ENCODE peak calls at places on chromosomes 4 and X, in five cellular contexts. S, H, Z, X and P are unnamed samples. For H3K27me3, the result is how much of the 10 kb centered on the place peaks cover.

GRCh38 chrX:77451041-77451440 is 3.9 kb downstream of the FGF16 start:
- DNase-seq in X (no peak), Z (peak), H (no peak), S (no peak), P (no peak)

GRCh38 chr4:43411226-43411625 is 518.7 kb downstream of the GRXCR1 start:
- DNase-seq in H (no peak), X (no peak), Z (no peak), S (no peak), P (no peak)

GRCh38 chr4:26081795-26082498 is 167.9 kb downstream of the SMIM20 start:
- DNase-seq in H (peak), X (no peak), S (no peak), Z (no peak), P (no peak)

GRCh38 chr4:26105372-26105771 is 191.4 kb downstream of the SMIM20 start:
- DNase-seq in X (no peak), S (no peak), Z (no peak), H (no peak), P (no peak)

GRCh38 chr4:47650584-47651130 is 165.6 kb downstream of the ATP10D start:
- DNase-seq in H (no peak), Z (peak), X (no peak), S (no peak), P (no peak)

GRCh38 chr4:149031399-149031798 is 589.2 kb upstream of the NR3C2 start:
- DNase-seq in H (peak), S (no peak), X (no peak), Z (no peak), P (no peak)

GRCh38 chr4:24736066-24736465 is 59.3 kb upstream of the SOD3 start:
- DNase-seq in H (no peak), X (no peak), Z (peak), S (no peak), P (no peak)

GRCh38 chrX:106022238-106022637 is 16.3 kb downstream of the SERPINA7 start:
- DNase-seq in X (no peak), H (no peak), Z (no peak), S (no peak), P (no peak)

GRCh38 chr4:16052939-16053338 is 30.9 kb downstream of the PROM1 start:
- DNase-seq in X (no peak), Z (no peak), S (no peak), H (no peak), P (no peak)

GRCh38 chr4:105741548-105741947 is 33.0 kb downstream of the GSTCD start:
- DNase-seq in S (no peak), H (no peak), X (no peak), Z (peak), P (no peak)

GRCh38 chr4:141636771-141637460 is 533 bp downstream of the IL15 start:
- DNase-seq in H (peak), S (peak), Z (no peak), X (peak), P (peak)

GRCh38 chrX:81259008-81259713 is 57.3 kb downstream of the SH3BGRL start:
- DNase-seq in S (no peak), H (no peak), X (no peak), Z (peak), P (no peak)

GRCh38 chrX:81257817-81258216 is 55.9 kb downstream of the SH3BGRL start:
- DNase-seq in H (no peak), S (no peak), Z (no peak), X (no peak), P (no peak)

GRCh38 chrX:81263067-81263466 is 61.2 kb downstream of the SH3BGRL start:
- DNase-seq in Z (no peak), X (no peak), H (no peak), S (no peak), P (no peak)

GRCh38 chrX:81261576-81261975 is 59.7 kb downstream of the SH3BGRL start:
- DNase-seq in H (no peak), S (no peak), Z (peak), X (no peak), P (no peak)

GRCh38 chrX:81259714-81260395 is 58.0 kb downstream of the SH3BGRL start:
- DNase-seq in H (no peak), Z (no peak), X (no peak), S (no peak), P (no peak)
- H3K27ac ChIP-seq in H (peak), Z (peak), X (peak), S (no peak), P (no peak)

GRCh38 chr4:118834070-118834469 is 1.9 kb downstream of the SEC24D start:
- DNase-seq in S (no peak), Z (no peak), H (no peak), X (no peak), P (no peak)
- H3K4me3 ChIP-seq in S (peak), Z (peak), H (peak), X (peak), P (no peak)

GRCh38 chrX:17814557-17814956 is 46.5 kb downstream of the RAI2 start:
- DNase-seq in X (no peak), Z (peak), H (no peak), S (no peak), P (no peak)
- H3K27me3 ChIP-seq in X (under half), Z (under half), H (under half), S (under half), P (under half)

GRCh38 chrX:155953055-155953454 is 44.4 kb upstream of the IL9R start:
- DNase-seq in H (no peak), S (no peak), X (no peak), Z (no peak), P (no peak)
- H3K27ac ChIP-seq in H (no peak), S (no peak), X (no peak), Z (no peak), P (no peak)

GRCh38 chr4:56655209-56655626 is 25.9 kb downstream of the HOPX start:
- DNase-seq in Z (no peak), S (peak), X (peak), H (peak), P (no peak)

GRCh38 chr4:56654238-56654632 is 26.9 kb downstream of the HOPX start:
- DNase-seq in S (no peak), X (peak), Z (no peak), H (no peak), P (no peak)

GRCh38 chr4:56655627-56656345 is 25.3 kb downstream of the HOPX start:
- DNase-seq in H (peak), X (peak), Z (no peak), S (peak), P (no peak)

GRCh38 chr4:56651071-56651384 is 30.1 kb downstream of the HOPX start:
- DNase-seq in Z (no peak), H (no peak), S (no peak), X (no peak), P (no peak)

GRCh38 chr4:56653461-56654237 is 27.4 kb downstream of the HOPX start:
- DNase-seq in S (no peak), Z (no peak), X (no peak), H (no peak), P (no peak)
- H3K4me3 ChIP-seq in S (peak), Z (no peak), X (no peak), H (no peak), P (no peak)

GRCh38 chr4:41882622-41883347 is 52.4 kb upstream of the TMEM33 start:
- DNase-seq in X (no peak), H (peak), Z (peak), S (no peak), P (peak)
- H3K27me3 ChIP-seq in X (under half), H (half or more), Z (half or more), S (under half), P (under half)

GRCh38 chrX:31480696-31481095 is 408.9 kb upstream of the FTHL17 start:
- DNase-seq in S (no peak), H (no peak), Z (no peak), X (no peak), P (no peak)
- H3K27ac ChIP-seq in S (no peak), H (no peak), Z (no peak), X (no peak), P (no peak)

GRCh38 chr4:1547863-1548637 is 136.1 kb downstream of the FAM53A start:
- DNase-seq in S (peak), Z (no peak), H (no peak), X (peak), P (no peak)
- H3K4me3 ChIP-seq in S (peak), Z (no peak), H (no peak), X (peak), P (no peak)

GRCh38 chrX:130937101-130937500 is 34.1 kb upstream of the ENOX2 start:
- DNase-seq in H (no peak), Z (no peak), S (no peak), X (no peak), P (no peak)
- H3K27me3 ChIP-seq in H (under half), Z (under half), S (under half), X (under half), P (under half)